ENCODE peak calls at places on chromosomes 13 and 19, in seven cellular contexts. B is nephron progenitor cell, E is astrocyte of the spinal cord, J is left ventricle myocardium inferior, K is thyroid gland, Y is breast epithelium, W is heart left ventricle. M is an unnamed sample.

GRCh38 chr13:35871561-35871960 is 259.6 kb downstream of the DCLK1 start:
- DNase-seq in B (no peak), E (no peak), J (no peak), K (no peak), Y (no peak), W (no peak), M (no peak)

GRCh38 chr13:72160977-72161376 is 294.0 kb upstream of the DACH1 start:
- DNase-seq in B (no peak), E (no peak), J (no peak), K (no peak), Y (no peak), W (no peak), M (no peak)

GRCh38 chr13:28819748-28820098 is 416 bp upstream of the MTUS2 start:
- DNase-seq in B (peak; percentile 89), E (no peak), J (peak; percentile 69), K (peak; percentile 50), Y (no peak), W (peak; percentile 69), M (no peak)

GRCh38 chr13:67043901-67044300 is 186.2 kb downstream of the PCDH9 start:
- DNase-seq in B (no peak), E (peak; percentile 80), J (no peak), K (no peak), Y (no peak), W (no peak), M (no peak)

GRCh38 chr19:13156968-13157882 is 7.0 kb downstream of the IER2 start:
- DNase-seq in B (no peak), E (peak; percentile 11), J (no peak), K (no peak), Y (no peak), W (no peak), M (no peak)

GRCh38 chr13:36344886-36345437 is 1.2 kb downstream of the SPART start:
- DNase-seq in B (no peak), E (no peak), J (no peak), K (peak; percentile 13), Y (no peak), W (no peak), M (no peak)

GRCh38 chr19:21483589-21484170 is 21.7 kb upstream of the ZNF429 start:
- DNase-seq in B (peak; percentile 35), E (no peak), J (peak; percentile 67), K (peak; percentile 40), Y (peak; percentile 75), W (peak; percentile 65), M (peak; percentile 41)

GRCh38 chr13:28553971-28554370 is 59.0 kb upstream of the FLT1 start:
- DNase-seq in B (no peak), E (no peak), J (no peak), K (no peak), Y (no peak), W (no peak), M (no peak)

GRCh38 chr19:41232686-41233085 is 13.7 kb downstream of the AXL start:
- DNase-seq in B (no peak), E (no peak), J (no peak), K (no peak), Y (no peak), W (no peak), M (no peak)

GRCh38 chr13:19586904-19587634 is 25.7 kb upstream of the TPTE2 start:
- DNase-seq in B (no peak), E (peak; percentile 9), J (no peak), K (no peak), Y (no peak), W (no peak), M (no peak)

DNA sequence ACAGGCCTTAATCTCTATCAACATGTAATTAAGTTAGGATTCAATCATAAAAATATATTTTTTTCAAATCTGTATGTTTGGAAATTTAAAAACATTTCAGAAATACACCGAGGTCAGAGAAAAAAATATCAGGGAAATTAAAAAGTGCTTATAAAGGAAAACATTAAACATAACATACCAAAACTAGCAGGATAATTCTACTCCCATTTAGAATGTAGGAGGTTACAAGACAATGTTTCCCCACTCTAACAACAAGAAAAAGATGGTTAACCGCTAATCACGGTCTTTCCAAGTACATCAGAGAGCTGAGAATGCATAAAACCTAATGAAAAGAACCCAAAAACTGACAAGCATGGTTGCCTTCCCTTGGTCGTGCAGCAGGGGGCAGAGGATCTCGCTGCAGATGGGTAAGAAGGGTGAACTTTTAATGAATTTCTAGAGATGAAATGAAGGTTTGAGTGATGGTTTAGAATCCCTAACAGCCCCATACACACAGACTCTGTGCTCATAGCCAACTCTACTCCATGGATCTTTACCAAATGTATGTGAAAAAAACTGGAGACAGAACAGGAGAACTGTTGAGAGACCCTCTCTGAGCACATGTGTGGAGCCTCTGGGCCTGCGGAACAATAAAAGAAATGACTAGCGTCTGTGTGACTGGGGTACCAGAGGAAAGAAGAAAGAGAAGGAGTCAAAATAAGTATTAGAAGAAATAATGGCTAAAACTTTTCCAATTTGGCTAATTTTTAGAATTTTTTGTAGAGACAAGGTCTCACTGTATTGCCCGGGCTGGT is 51.3 kb upstream of the LSM14A start:
- DNase-seq in B (no peak), E (peak; percentile 48), J (no peak), K (no peak), Y (no peak), W (no peak), M (no peak)
- TF ChIP-seq CTCF in B (peak; percentile 44), E (peak; percentile 90), J (peak; percentile 57), K (peak; percentile 31), Y (no peak), W (peak; percentile 44), M (no peak)

GRCh38 chr19:4852484-4852883 is 15.0 kb downstream of the PLIN3 start:
- DNase-seq in B (no peak), E (no peak), J (no peak), K (no peak), Y (no peak), W (no peak), M (no peak)
- TF ChIP-seq CTCF in B (no peak), E (no peak), J (no peak), K (no peak), Y (no peak), W (no peak), M (no peak)

GRCh38 chr13:26896986-26897668 is 136.5 kb upstream of the GPR12 start:
- DNase-seq in B (no peak), E (no peak), J (no peak), K (no peak), Y (no peak), W (no peak), M (no peak)

GRCh38 chr13:26897706-26898550 is 137.3 kb upstream of the GPR12 start:
- DNase-seq in B (no peak), E (no peak), J (no peak), K (no peak), Y (no peak), W (no peak), M (no peak)

GRCh38 chr13:26895808-26896466 is 135.4 kb upstream of the GPR12 start:
- DNase-seq in B (no peak), E (no peak), J (no peak), K (no peak), Y (no peak), W (no peak), M (no peak)

GRCh38 chr13:26899153-26899552 is 138.6 kb upstream of the GPR12 start:
- DNase-seq in B (no peak), E (no peak), J (no peak), K (no peak), Y (no peak), W (no peak), M (no peak)

GRCh38 chr13:26895081-26895807 is 134.7 kb upstream of the GPR12 start:
- DNase-seq in B (no peak), E (no peak), J (no peak), K (no peak), Y (no peak), W (no peak), M (no peak)
- TF ChIP-seq CTCF in B (no peak), E (no peak), J (no peak), K (no peak), Y (no peak), W (no peak), M (no peak)

GRCh38 chr13:98476538-98476966 is 100.4 kb downstream of the STK24 start:
- DNase-seq in B (no peak), E (peak; percentile 87), J (peak; percentile 45), K (peak; percentile 32), Y (no peak), W (peak; percentile 43), M (no peak)
- TF ChIP-seq CTCF in B (no peak), E (no peak), J (no peak), K (no peak), Y (no peak), W (no peak), M (no peak)

GRCh38 chr19:1467228-1467511 is 11.8 kb downstream of the C19orf25 start:
- DNase-seq in B (no peak), E (no peak), J (no peak), K (no peak), Y (no peak), W (no peak), M (no peak)

GRCh38 chr19:1466018-1466460 is 13.0 kb downstream of the C19orf25 start:
- DNase-seq in B (no peak), E (no peak), J (no peak), K (no peak), Y (no peak), W (no peak), M (no peak)

GRCh38 chr19:1467512-1468273 is 11.3 kb downstream of the C19orf25 start:
- DNase-seq in B (peak; percentile 43), E (no peak), J (no peak), K (no peak), Y (no peak), W (peak; percentile 19), M (no peak)

GRCh38 chr19:1466461-1467227 is 12.4 kb downstream of the C19orf25 start:
- DNase-seq in B (peak; percentile 42), E (no peak), J (no peak), K (no peak), Y (no peak), W (peak; percentile 19), M (no peak)

GRCh38 chr19:1465191-1466016 is 13.6 kb downstream of the C19orf25 start:
- DNase-seq in B (peak; percentile 72), E (no peak), J (no peak), K (peak; percentile 47), Y (no peak), W (peak; percentile 39), M (no peak)
- TF ChIP-seq CTCF in B (peak; percentile 60), E (peak; percentile 42), J (peak; percentile 70), K (no peak), Y (peak; percentile 40), W (peak; percentile 61), M (no peak)

DNA sequence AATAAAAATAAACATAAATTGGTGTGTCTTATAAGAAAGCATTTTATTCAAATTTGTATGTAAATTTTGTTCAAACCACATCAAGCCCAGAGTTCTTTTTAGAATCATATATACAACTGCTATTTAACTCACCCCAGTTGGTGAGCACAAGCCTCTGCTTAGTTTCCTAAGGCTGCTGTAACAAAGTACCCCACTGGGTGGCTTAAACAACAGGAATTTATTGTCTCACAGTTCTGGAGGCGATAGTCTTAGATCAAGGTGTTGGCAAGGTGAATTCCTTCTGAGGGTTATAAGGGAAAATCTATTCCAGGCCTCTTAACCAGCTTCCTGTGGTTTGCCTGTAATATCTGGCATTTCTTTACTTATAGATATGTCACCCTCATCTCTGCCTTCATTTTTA is 1133.5 kb downstream of the OLFM4 start:
- DNase-seq in B (no peak), E (no peak), J (no peak), K (no peak), Y (no peak), W (no peak), M (no peak)
- TF ChIP-seq CTCF in B (peak; percentile 10), E (no peak), J (no peak), K (no peak), Y (no peak), W (no peak), M (no peak)

GRCh38 chr19:49127674-49128544 is 8.6 kb downstream of the PPFIA3 start:
- DNase-seq in B (peak; percentile 97), E (peak; percentile 98), J (peak; percentile 95), K (peak; percentile 95), Y (peak; percentile 97), W (peak; percentile 97), M (peak; percentile 80)
- TF ChIP-seq CTCF in B (no peak), E (no peak), J (peak; percentile 38), K (peak; percentile 13), Y (no peak), W (peak; percentile 26), M (no peak)

GRCh38 chr19:28217064-28217463 is 995.9 kb downstream of the UQCRFS1 start:
- DNase-seq in B (no peak), E (no peak), J (no peak), K (no peak), Y (no peak), W (no peak), M (no peak)
- TF ChIP-seq CTCF in B (no peak), E (no peak), J (peak; percentile 11), K (no peak), Y (no peak), W (no peak), M (no peak)